ENCODE peak calls at places on chromosomes 11 and 22, in ten cellular contexts. O is activated naive CD4-positive, alpha-beta T cell treated with anti-CD3 and anti-CD28 coated beads, Interleukin-2, amount 10 ng/mL, durations not matched to agents 7 days and 5 days; Z is pancreas; V is cardiac muscle cell; S is epithelial cell of esophagus; R is GM23248; Q is stimulated activated CD4-positive, alpha-beta T cell treated with anti-CD3 and anti-CD28 coated beads, Interleukin-15, amount 100 ng/mL, for 24 hours; D is GM23338; A is mesothelial cell of epicardium; N is hippocampal formation. L is an unnamed sample.

GRCh38 chr11:6725386-6725896 is 42.3 kb upstream of the MRPL17 start:
- DNase-seq in O (no peak), Z (no peak), V (no peak), S (no peak), R (no peak), Q (no peak), D (no peak), A (no peak), N (no peak), L (no peak)

GRCh38 chr11:103903005-103903404 is 133.4 kb upstream of the DDI1 start:
- DNase-seq in O (no peak), Z (no peak), V (no peak), S (no peak), R (no peak), Q (no peak), D (no peak), A (no peak), N (no peak), L (no peak)

GRCh38 chr11:61125310-61125684 is 23.0 kb downstream of the CD5 start:
- DNase-seq in O (no peak), Z (no peak), V (no peak), S (no peak), R (no peak), Q (no peak), D (no peak), A (no peak), N (no peak), L (no peak)

GRCh38 chr22:37818397-37819099 is 4.6 kb upstream of the GALR3 start:
- DNase-seq in O (peak; percentile 82), Z (peak; percentile 65), V (peak; percentile 65), S (peak; percentile 73), R (peak; percentile 84), Q (peak; percentile 80), D (peak; percentile 77), A (no peak), N (no peak), L (peak; percentile 28)

GRCh38 chr22:29587938-29588699 is 7.2 kb upstream of the NIPSNAP1 start:
- DNase-seq in O (no peak), Z (no peak), V (peak; percentile 78), S (peak; percentile 93), R (peak; percentile 95), Q (no peak), D (no peak), A (no peak), N (no peak), L (no peak)

GRCh38 chr11:72771507-72771906 is 19.3 kb upstream of the ARAP1 start:
- DNase-seq in O (no peak), Z (no peak), V (peak; percentile 61), S (peak; percentile 51), R (peak; percentile 83), Q (no peak), D (no peak), A (no peak), N (no peak), L (no peak)

GRCh38 chr11:35066783-35067476 is 72.0 kb upstream of the CD44 start:
- DNase-seq in O (peak; percentile 50), Z (no peak), V (peak; percentile 19), S (no peak), R (no peak), Q (peak; percentile 49), D (no peak), A (no peak), N (no peak), L (no peak)

GRCh38 chr11:20407344-20407743 is 19.8 kb downstream of the PRMT3 start:
- DNase-seq in O (no peak), Z (no peak), V (no peak), S (no peak), R (no peak), Q (no peak), D (no peak), A (no peak), N (no peak), L (no peak)

L was measured in substantia nigra.